ENCODE peak calls at places on chromosomes 7 and 10, in five cellular contexts. U is NCI-H1694 treated with DMSO at 0.1 percent for 48 hours, V is NCI-H748 treated with DMSO at 0.1 percent for 48 hours, I is HS-5, E is germinal center. N is an unnamed sample.

GRCh38 chr10:43574035-43574892 is at the start of gene ZNF239:
- DNase-seq in U (no peak), V (peak), I (peak), E (peak), N (peak)

GRCh38 chr10:25059990-25060389 is 43.6 kb downstream of the THNSL1 start:
- DNase-seq in U (no peak), V (no peak), I (peak), E (no peak), N (peak)

GRCh38 chr7:23235688-23236280 is 10.8 kb upstream of the GPNMB start:
- DNase-seq in U (no peak), V (no peak), I (no peak), E (no peak), N (no peak)

GRCh38 chr7:65387893-65388292 is 14.2 kb downstream of the ZNF92 start:
- DNase-seq in U (no peak), V (no peak), I (no peak), E (peak), N (no peak)

GRCh38 chr10:125023269-125023668 is 81.3 kb downstream of the ZRANB1 start:
- DNase-seq in U (no peak), V (peak), I (no peak), E (no peak), N (no peak)

GRCh38 chr10:5632430-5632829 is 34.0 kb downstream of the ASB13 start:
- DNase-seq in U (no peak), V (no peak), I (no peak), E (no peak), N (no peak)

GRCh38 chr7:107742678-107743566 is 1.0 kb upstream of the CBLL1 start:
- DNase-seq in U (no peak), V (no peak), I (no peak), E (peak), N (no peak)

GRCh38 chr7:117807688-117808087 is 65.6 kb downstream of the CTTNBP2 start:
- DNase-seq in U (no peak), V (no peak), I (no peak), E (no peak), N (no peak)

GRCh38 chr7:129298268-129298893 is 73.6 kb downstream of the AHCYL2 start:
- DNase-seq in U (peak), V (peak), I (no peak), E (peak), N (no peak)

GRCh38 chr7:108813247-108814014 is 243.8 kb downstream of the DNAJB9 start:
- DNase-seq in U (no peak), V (no peak), I (no peak), E (no peak), N (no peak)

GRCh38 chr7:19413444-19413965 is 268.3 kb upstream of the FERD3L start:
- DNase-seq in U (no peak), V (peak), I (no peak), E (no peak), N (no peak)

GRCh38 chr10:29736325-29737208 is 101.8 kb upstream of the SVIL start:
- DNase-seq in U (no peak), V (no peak), I (no peak), E (peak), N (no peak)

GRCh38 chr10:26503911-26504310 is 65.8 kb downstream of the APBB1IP start:
- DNase-seq in U (no peak), V (no peak), I (no peak), E (no peak), N (no peak)

GRCh38 chr7:129169171-129169643 is 19.2 kb upstream of the SMO start:
- DNase-seq in U (peak), V (no peak), I (no peak), E (peak), N (no peak)

GRCh38 chr7:25889765-25890164 is 262.2 kb upstream of the NFE2L3 start:
- DNase-seq in U (no peak), V (no peak), I (no peak), E (no peak), N (no peak)

GRCh38 chr7:100221767-100222444 is 2.2 kb downstream of the PVRIG start:
- DNase-seq in U (no peak), V (no peak), I (no peak), E (no peak), N (no peak)

GRCh38 chr7:4174451-4174850 is 507.6 kb upstream of the FOXK1 start:
- DNase-seq in U (no peak), V (no peak), I (no peak), E (no peak), N (no peak)

GRCh38 chr10:7647062-7647664 is 19.6 kb downstream of the ITIH5 start:
- DNase-seq in U (no peak), V (no peak), I (no peak), E (no peak), N (no peak)

GRCh38 chr10:113780681-113781250 is 29.3 kb downstream of the PLEKHS1 start:
- DNase-seq in U (no peak), V (no peak), I (no peak), E (no peak), N (no peak)

GRCh38 chr7:115099906-115100305 is 178.0 kb downstream of the MDFIC start:
- DNase-seq in U (no peak), V (no peak), I (peak), E (no peak), N (peak)

GRCh38 chr10:85787393-85787792 is 579.2 kb downstream of the GRID1 start:
- DNase-seq in U (no peak), V (no peak), I (no peak), E (no peak), N (no peak)

GRCh38 chr7:10117815-10118214 is 855.9 kb upstream of the PHF14 start:
- DNase-seq in U (no peak), V (no peak), I (no peak), E (no peak), N (no peak)

GRCh38 chr10:12193193-12193592 is 2.5 kb downstream of the NUDT5 start:
- DNase-seq in U (no peak), V (no peak), I (no peak), E (no peak), N (no peak)

GRCh38 chr7:158351481-158351880 is 236.1 kb downstream of the PTPRN2 start:
- DNase-seq in U (no peak), V (no peak), I (no peak), E (no peak), N (no peak)

GRCh38 chr10:26859241-26860025 is 1.3 kb downstream of the ABI1 start:
- DNase-seq in U (no peak), V (no peak), I (no peak), E (no peak), N (no peak)

GRCh38 chr10:91220954-91221696 is 662 bp downstream of the PCGF5 start:
- DNase-seq in U (peak), V (no peak), I (no peak), E (peak), N (no peak)

GRCh38 chr10:93384006-93384405 is 98.1 kb downstream of the MYOF start:
- DNase-seq in U (no peak), V (no peak), I (no peak), E (no peak), N (no peak)

GRCh38 chr7:28224675-28225074 is 44.1 kb upstream of the JAZF1 start:
- DNase-seq in U (no peak), V (no peak), I (no peak), E (no peak), N (no peak)

GRCh38 chr10:52755297-52756062 is 17.1 kb downstream of the MBL2 start:
- DNase-seq in U (no peak), V (no peak), I (no peak), E (no peak), N (peak)

N was measured in GM04503.